ENCODE peak calls at places on chromosomes 3 and 15, in six cellular contexts. One of them, this sample, is unnamed.

GRCh38 chr15:69704229-69704628 is 251.6 kb downstream of the RPLP1 start:
- DNase-seq in Caco-2: no peak
- DNase-seq in mesothelial cell of epicardium: no peak
- DNase-seq in astrocyte of the cerebellum: no peak
- DNase-seq in pancreas: no peak
- DNase-seq in WTC11: no peak
- DNase-seq in this sample: no peak

GRCh38 chr15:75830910-75831805 is 12.1 kb upstream of the UBE2Q2 start:
- DNase-seq in Caco-2: no peak
- DNase-seq in mesothelial cell of epicardium: no peak
- DNase-seq in astrocyte of the cerebellum: no peak
- DNase-seq in pancreas: no peak
- DNase-seq in WTC11: no peak
- DNase-seq in this sample: no peak

GRCh38 chr3:154191520-154191919 is 70.3 kb downstream of the ARHGEF26 start:
- DNase-seq in Caco-2: no peak
- DNase-seq in mesothelial cell of epicardium: no peak
- DNase-seq in astrocyte of the cerebellum: no peak
- DNase-seq in pancreas: no peak
- DNase-seq in WTC11: no peak
- DNase-seq in this sample: no peak

GRCh38 chr3:1131156-1131555 is 38.3 kb downstream of the CNTN6 start:
- DNase-seq in Caco-2: no peak
- DNase-seq in mesothelial cell of epicardium: no peak
- DNase-seq in astrocyte of the cerebellum: no peak
- DNase-seq in pancreas: no peak
- DNase-seq in WTC11: no peak
- DNase-seq in this sample: no peak

GRCh38 chr3:14623569-14624051 is 28.0 kb upstream of the CCDC174 start:
- DNase-seq in Caco-2: no peak
- DNase-seq in mesothelial cell of epicardium: no peak
- DNase-seq in astrocyte of the cerebellum: no peak
- DNase-seq in pancreas: no peak
- DNase-seq in WTC11: no peak
- DNase-seq in this sample: no peak

GRCh38 chr15:72009207-72009606 is 108.7 kb downstream of the MYO9A start:
- DNase-seq in Caco-2: peak
- DNase-seq in mesothelial cell of epicardium: no peak
- DNase-seq in astrocyte of the cerebellum: no peak
- DNase-seq in pancreas: peak
- DNase-seq in WTC11: no peak
- DNase-seq in this sample: peak

GRCh38 chr3:71579934-71580318 is 3.6 kb downstream of the FOXP1 start:
- DNase-seq in Caco-2: peak
- DNase-seq in mesothelial cell of epicardium: no peak
- DNase-seq in astrocyte of the cerebellum: peak
- DNase-seq in pancreas: peak
- DNase-seq in WTC11: no peak
- DNase-seq in this sample: no peak

GRCh38 chr3:171108066-171108465 is 81.5 kb upstream of the SLC2A2 start:
- DNase-seq in Caco-2: no peak
- DNase-seq in mesothelial cell of epicardium: no peak
- DNase-seq in astrocyte of the cerebellum: peak
- DNase-seq in pancreas: no peak
- DNase-seq in WTC11: no peak
- DNase-seq in this sample: no peak

GRCh38 chr3:83928391-83928790 is 1030.4 kb upstream of the CADM2 start:
- DNase-seq in Caco-2: no peak
- DNase-seq in mesothelial cell of epicardium: no peak
- DNase-seq in astrocyte of the cerebellum: no peak
- DNase-seq in pancreas: no peak
- DNase-seq in WTC11: peak
- DNase-seq in this sample: no peak

GRCh38 chr3:53056442-53056841 is 10.6 kb upstream of the SFMBT1 start:
- DNase-seq in Caco-2: peak
- DNase-seq in mesothelial cell of epicardium: no peak
- DNase-seq in astrocyte of the cerebellum: no peak
- DNase-seq in pancreas: no peak
- DNase-seq in WTC11: no peak
- DNase-seq in this sample: no peak

GRCh38 chr15:23853291-23853690 is 166.2 kb upstream of the NDN start:
- DNase-seq in Caco-2: no peak
- DNase-seq in mesothelial cell of epicardium: no peak
- DNase-seq in astrocyte of the cerebellum: no peak
- DNase-seq in pancreas: no peak
- DNase-seq in WTC11: no peak
- DNase-seq in this sample: no peak

GRCh38 chr3:64224826-64225606 is at the start of gene PRICKLE2:
- DNase-seq in Caco-2: no peak
- DNase-seq in mesothelial cell of epicardium: no peak
- DNase-seq in astrocyte of the cerebellum: peak
- DNase-seq in pancreas: peak
- DNase-seq in WTC11: peak
- DNase-seq in this sample: peak

GRCh38 chr3:64399205-64399800 is 174.0 kb upstream of the PRICKLE2 start:
- DNase-seq in Caco-2: no peak
- DNase-seq in mesothelial cell of epicardium: no peak
- DNase-seq in astrocyte of the cerebellum: peak
- DNase-seq in pancreas: peak
- DNase-seq in WTC11: peak
- DNase-seq in this sample: no peak

GRCh38 chr3:10322355-10322715 is 1.4 kb upstream of the SEC13 start:
- DNase-seq in Caco-2: no peak
- DNase-seq in mesothelial cell of epicardium: no peak
- DNase-seq in astrocyte of the cerebellum: no peak
- DNase-seq in pancreas: no peak
- DNase-seq in WTC11: no peak
- DNase-seq in this sample: no peak

GRCh38 chr3:8595252-8595934 is 49.2 kb downstream of the SSUH2 start:
- DNase-seq in Caco-2: no peak
- DNase-seq in mesothelial cell of epicardium: no peak
- DNase-seq in astrocyte of the cerebellum: no peak
- DNase-seq in pancreas: no peak
- DNase-seq in WTC11: no peak
- DNase-seq in this sample: no peak

GRCh38 chr15:42273099-42273899 is at the start of the genes GANC and TMEM87A:
- DNase-seq in Caco-2: peak
- DNase-seq in mesothelial cell of epicardium: peak
- DNase-seq in astrocyte of the cerebellum: peak
- DNase-seq in pancreas: peak
- DNase-seq in WTC11: peak
- DNase-seq in this sample: peak

GRCh38 chr3:182620715-182621434 is 172.4 kb upstream of the ATP11B start:
- DNase-seq in Caco-2: no peak
- DNase-seq in mesothelial cell of epicardium: no peak
- DNase-seq in astrocyte of the cerebellum: no peak
- DNase-seq in pancreas: no peak
- DNase-seq in WTC11: no peak
- DNase-seq in this sample: no peak

DNA sequence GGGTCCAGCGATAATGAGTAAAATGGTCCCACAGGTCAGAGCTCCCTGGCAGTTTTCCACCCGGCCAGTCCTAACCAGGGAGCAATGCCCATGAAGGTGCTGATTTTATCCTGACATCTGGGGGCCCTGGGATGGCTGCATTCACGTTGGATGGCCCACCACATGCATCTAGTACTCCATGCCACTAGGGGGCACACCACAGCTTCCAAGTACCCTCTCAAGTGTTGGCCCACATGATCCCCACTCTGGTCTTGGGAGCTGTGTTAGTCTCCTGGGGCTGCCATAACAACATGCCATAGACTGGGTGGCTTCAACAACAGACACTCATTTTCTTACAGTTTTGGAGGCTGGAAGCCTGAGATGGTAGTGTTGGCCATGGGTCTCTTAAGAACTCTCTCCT is 225.5 kb downstream of the SLCO3A1 start:
- DNase-seq in Caco-2: no peak
- DNase-seq in mesothelial cell of epicardium: no peak
- DNase-seq in astrocyte of the cerebellum: no peak
- DNase-seq in pancreas: no peak
- DNase-seq in WTC11: peak
- DNase-seq in this sample: no peak
- TF ChIP-seq CTCF in Caco-2: peak
- TF ChIP-seq CTCF in mesothelial cell of epicardium: peak
- TF ChIP-seq CTCF in astrocyte of the cerebellum: peak
- TF ChIP-seq CTCF in pancreas: no peak
- TF ChIP-seq CTCF in WTC11: peak
- TF ChIP-seq CTCF in this sample: peak

GRCh38 chr3:101926594-101927105 is 77.3 kb downstream of the NFKBIZ start:
- DNase-seq in Caco-2: no peak
- DNase-seq in mesothelial cell of epicardium: no peak
- DNase-seq in astrocyte of the cerebellum: no peak
- DNase-seq in pancreas: no peak
- DNase-seq in WTC11: no peak
- DNase-seq in this sample: no peak
- TF ChIP-seq CTCF in Caco-2: no peak
- TF ChIP-seq CTCF in mesothelial cell of epicardium: no peak
- TF ChIP-seq CTCF in astrocyte of the cerebellum: no peak
- TF ChIP-seq CTCF in pancreas: no peak
- TF ChIP-seq CTCF in WTC11: no peak
- TF ChIP-seq CTCF in this sample: no peak

DNA sequence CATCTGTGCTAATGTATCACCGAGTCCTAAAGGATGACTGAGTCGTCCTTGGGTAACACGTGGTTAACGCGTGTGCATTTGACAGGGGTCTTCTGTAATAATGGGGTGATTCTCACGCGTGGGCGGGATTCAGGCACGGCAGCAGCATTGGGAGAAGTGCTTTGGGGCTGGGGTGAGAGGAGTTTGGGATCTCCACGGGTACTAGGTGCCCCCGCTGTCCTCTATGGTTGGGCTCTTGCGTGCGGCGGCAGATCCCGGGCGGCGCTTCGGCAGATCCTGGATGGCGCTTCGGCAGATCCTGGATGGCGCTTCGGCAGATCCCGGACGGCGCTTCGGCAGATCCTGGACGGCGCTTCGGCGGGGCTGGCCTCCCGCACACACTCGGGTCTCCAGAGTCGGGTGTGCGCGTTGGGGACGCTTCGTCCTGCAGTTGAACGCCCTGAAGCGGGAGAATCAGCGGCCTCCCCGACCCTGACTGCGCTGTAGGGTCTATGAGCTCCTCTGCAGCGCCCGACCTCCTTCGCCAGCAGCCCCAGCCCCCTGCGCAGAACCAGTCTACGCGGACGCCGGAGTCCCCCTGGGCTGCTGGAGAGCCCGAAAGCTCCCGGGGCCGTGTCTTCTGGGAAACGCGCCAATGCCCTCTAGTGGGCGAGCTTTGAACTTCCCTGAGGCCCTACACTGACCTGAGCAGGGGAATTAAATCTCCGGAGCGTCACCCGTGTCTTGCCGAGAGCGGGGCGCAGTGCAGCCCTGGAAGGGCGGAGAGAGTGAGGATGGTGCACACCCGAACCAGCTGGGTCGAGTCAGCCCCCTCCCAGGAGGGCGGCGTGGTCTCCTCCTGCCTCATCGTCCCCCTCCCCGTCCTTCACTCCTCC is 48.1 kb upstream of the EPHB3 start:
- DNase-seq in Caco-2: peak
- DNase-seq in mesothelial cell of epicardium: peak
- DNase-seq in astrocyte of the cerebellum: peak
- DNase-seq in pancreas: peak
- DNase-seq in WTC11: peak
- DNase-seq in this sample: no peak
- TF ChIP-seq CTCF in Caco-2: peak
- TF ChIP-seq CTCF in mesothelial cell of epicardium: peak
- TF ChIP-seq CTCF in astrocyte of the cerebellum: peak
- TF ChIP-seq CTCF in pancreas: peak
- TF ChIP-seq CTCF in WTC11: peak
- TF ChIP-seq CTCF in this sample: peak

DNA sequence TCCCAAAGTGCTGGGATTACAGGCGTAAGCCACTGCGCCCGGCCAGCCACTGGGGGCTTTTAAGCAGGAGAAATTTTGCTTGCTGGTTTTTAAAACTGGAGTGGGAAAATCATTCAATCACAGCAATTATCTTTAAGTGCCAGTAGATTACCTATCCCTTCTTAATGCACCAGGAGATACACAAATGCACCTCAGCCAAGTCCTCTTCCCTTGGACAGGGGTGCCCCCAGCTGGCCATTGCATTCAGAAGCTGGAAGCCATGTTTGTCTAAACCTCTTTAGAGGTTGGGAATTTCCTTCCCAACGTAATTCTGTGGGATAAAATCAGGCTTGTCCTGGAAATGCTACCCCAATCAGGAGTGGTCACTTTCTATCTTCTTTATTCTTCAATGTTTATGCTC is 26.6 kb downstream of the MIX23 start:
- DNase-seq in Caco-2: peak
- DNase-seq in mesothelial cell of epicardium: no peak
- DNase-seq in astrocyte of the cerebellum: no peak
- DNase-seq in pancreas: peak
- DNase-seq in WTC11: peak
- DNase-seq in this sample: no peak
- TF ChIP-seq CTCF in Caco-2: peak
- TF ChIP-seq CTCF in mesothelial cell of epicardium: no peak
- TF ChIP-seq CTCF in astrocyte of the cerebellum: peak
- TF ChIP-seq CTCF in pancreas: no peak
- TF ChIP-seq CTCF in WTC11: no peak
- TF ChIP-seq CTCF in this sample: peak

GRCh38 chr15:59689626-59690236 is 611 bp upstream of the BNIP2 start:
- DNase-seq in Caco-2: peak
- DNase-seq in mesothelial cell of epicardium: peak
- DNase-seq in astrocyte of the cerebellum: peak
- DNase-seq in pancreas: peak
- DNase-seq in WTC11: peak
- DNase-seq in this sample: no peak

GRCh38 chr15:59691194-59691805 is 2.2 kb upstream of the BNIP2 start:
- DNase-seq in Caco-2: no peak
- DNase-seq in mesothelial cell of epicardium: no peak
- DNase-seq in astrocyte of the cerebellum: peak
- DNase-seq in pancreas: peak
- DNase-seq in WTC11: no peak
- DNase-seq in this sample: no peak

GRCh38 chr15:59687831-59688230 is 1.3 kb downstream of the BNIP2 start:
- DNase-seq in Caco-2: no peak
- DNase-seq in mesothelial cell of epicardium: no peak
- DNase-seq in astrocyte of the cerebellum: no peak
- DNase-seq in pancreas: no peak
- DNase-seq in WTC11: no peak
- DNase-seq in this sample: no peak

GRCh38 chr15:59688383-59688887 is 685 bp downstream of the BNIP2 start:
- DNase-seq in Caco-2: no peak
- DNase-seq in mesothelial cell of epicardium: peak
- DNase-seq in astrocyte of the cerebellum: peak
- DNase-seq in pancreas: no peak
- DNase-seq in WTC11: no peak
- DNase-seq in this sample: no peak

DNA sequence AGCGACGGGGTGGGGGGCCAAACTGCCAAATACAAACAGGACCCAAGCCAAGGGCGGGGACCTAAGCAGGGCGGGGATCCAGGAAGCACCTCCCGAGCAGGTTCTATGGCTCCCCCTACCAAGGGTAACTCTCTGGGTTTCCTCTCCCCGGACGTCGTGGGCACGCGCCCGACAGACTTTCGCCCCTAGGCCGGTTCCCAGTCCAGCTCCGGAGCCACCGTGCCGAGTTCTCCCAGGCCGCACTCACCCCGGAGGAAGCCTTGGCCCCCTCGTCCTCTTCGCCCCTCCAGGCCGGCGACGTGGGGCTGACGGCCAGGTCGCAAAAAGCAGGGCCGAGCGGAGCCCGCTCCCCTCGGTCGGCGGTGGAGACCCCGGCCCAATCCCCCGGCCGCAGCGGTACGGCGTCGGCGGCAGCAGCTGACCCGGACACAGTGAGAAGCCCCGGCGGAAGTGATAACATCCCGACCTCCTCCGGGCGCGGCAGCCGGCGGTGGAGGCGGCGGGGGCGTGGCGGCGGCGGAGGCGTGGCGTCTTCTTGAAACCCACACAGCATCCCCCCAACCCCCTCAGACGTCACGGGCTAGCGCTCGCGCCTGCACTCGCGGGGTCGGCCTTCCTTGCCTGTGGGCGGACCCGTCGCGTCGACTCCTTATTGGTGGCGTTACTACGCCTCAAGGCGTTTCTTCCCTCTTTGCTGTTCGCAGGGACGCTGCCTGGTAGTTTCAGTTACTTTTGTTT is at the start of gene BNIP2:
- DNase-seq in Caco-2: peak
- DNase-seq in mesothelial cell of epicardium: peak
- DNase-seq in astrocyte of the cerebellum: peak
- DNase-seq in pancreas: peak
- DNase-seq in WTC11: peak
- DNase-seq in this sample: peak
- TF ChIP-seq CTCF in Caco-2: no peak
- TF ChIP-seq CTCF in mesothelial cell of epicardium: no peak
- TF ChIP-seq CTCF in astrocyte of the cerebellum: no peak
- TF ChIP-seq CTCF in pancreas: no peak
- TF ChIP-seq CTCF in WTC11: no peak
- TF ChIP-seq CTCF in this sample: no peak